ENCODE peak calls at places on chromosomes 13 and 19, in four cellular contexts. F, P, M and N are unnamed samples.

GRCh38 chr13:49342404-49342803 is 94.7 kb downstream of the CDADC1 start:
- DNase-seq in F (no peak), P (no peak), M (no peak), N (no peak)

GRCh38 chr19:19860756-19861390 is 4.8 kb upstream of the ZNF253 start:
- DNase-seq in F (no peak), P (no peak), M (peak), N (peak)

GRCh38 chr13:20390526-20391175 is 135.0 kb downstream of the CRYL1 start:
- DNase-seq in P (no peak), M (no peak), F (no peak), N (no peak)

GRCh38 chr19:7426986-7427385 is 61.8 kb downstream of the PEX11G start:
- DNase-seq in F (no peak), P (no peak), M (no peak), N (no peak)

GRCh38 chr19:48490980-48491792 is 20.4 kb downstream of the LMTK3 start:
- DNase-seq in F (no peak), M (peak), P (no peak), N (no peak)

GRCh38 chr13:43036386-43037220 is 13.2 kb downstream of the DNAJC15 start:
- DNase-seq in P (no peak), M (no peak), F (no peak), N (no peak)

GRCh38 chr13:30892966-30893365 is 13.1 kb upstream of the MEDAG start:
- DNase-seq in P (peak), M (peak), F (no peak), N (no peak)

GRCh38 chr19:12948597-12949362 is 3.1 kb downstream of the RAD23A start:
- DNase-seq in P (no peak), F (no peak), M (no peak), N (no peak)

GRCh38 chr13:22095794-22096193 is 424.9 kb downstream of the FGF9 start:
- DNase-seq in P (no peak), M (no peak), F (no peak), N (no peak)

GRCh38 chr19:1624458-1624857 is 19.2 kb upstream of the UQCR11 start:
- DNase-seq in F (peak), P (peak), M (peak), N (no peak)

GRCh38 chr19:54325631-54326030 is 12.7 kb upstream of the LILRA5 start:
- DNase-seq in P (no peak), M (no peak), F (no peak), N (no peak)
- TF ChIP-seq CTCF in P (no peak), M (no peak), F (no peak), N (no peak)

GRCh38 chr19:50536662-50537305 is 23.1 kb upstream of the ASPDH start:
- DNase-seq in F (no peak), M (no peak), P (no peak), N (no peak)
- TF ChIP-seq CTCF in F (no peak), M (no peak), P (no peak), N (peak)

GRCh38 chr13:94431569-94431968 is 47.9 kb downstream of the DCT start:
- DNase-seq in P (no peak), M (no peak), F (no peak), N (no peak)
- TF ChIP-seq CTCF in P (no peak), M (peak), F (no peak), N (no peak)

GRCh38 chr19:4557186-4557970 is 2.1 kb downstream of the SEMA6B start:
- DNase-seq in M (no peak), P (peak), F (peak), N (no peak)
- TF ChIP-seq CTCF in M (peak), P (peak), F (no peak), N (peak)

GRCh38 chr13:80337706-80338105 is 3.2 kb downstream of the SPRY2 start:
- DNase-seq in M (no peak), P (no peak), F (no peak), N (no peak)

GRCh38 chr13:80340643-80341097 is 256 bp downstream of the SPRY2 start:
- DNase-seq in P (peak), M (no peak), F (no peak), N (peak)

GRCh38 chr13:80339578-80339840 is 1.4 kb downstream of the SPRY2 start:
- DNase-seq in F (no peak), P (no peak), M (no peak), N (peak)

GRCh38 chr13:80339841-80340642 is 884 bp downstream of the SPRY2 start:
- DNase-seq in F (peak), M (peak), P (peak), N (peak)

GRCh38 chr13:80338781-80339577 is 1.9 kb downstream of the SPRY2 start:
- DNase-seq in P (peak), F (peak), M (peak), N (peak)
- TF ChIP-seq CTCF in P (no peak), F (no peak), M (peak), N (peak)

GRCh38 chr19:58408152-58409009 is at the start of gene ZNF584:
- DNase-seq in F (peak), M (peak), P (peak), N (peak)
- TF ChIP-seq CTCF in F (no peak), M (peak), P (no peak), N (peak)

GRCh38 chr13:100594731-100595130 is 6.1 kb upstream of the GGACT start:
- DNase-seq in M (peak), F (no peak), P (no peak), N (no peak)
- TF ChIP-seq CTCF in M (peak), F (peak), P (no peak), N (peak)

GRCh38 chr13:91314888-91315287 is 32.6 kb upstream of the MIR17HG start:
- DNase-seq in P (no peak), M (no peak), F (no peak), N (no peak)

GRCh38 chr13:91312324-91312723 is 35.2 kb upstream of the MIR17HG start:
- DNase-seq in P (no peak), F (no peak), M (no peak), N (no peak)

GRCh38 chr13:91311491-91311890 is 36.0 kb upstream of the MIR17HG start:
- DNase-seq in M (no peak), F (no peak), P (no peak), N (no peak)

GRCh38 chr13:91313581-91313980 is 33.9 kb upstream of the MIR17HG start:
- DNase-seq in M (no peak), F (no peak), P (no peak), N (no peak)

GRCh38 chr13:91313103-91313502 is 34.4 kb upstream of the MIR17HG start:
- DNase-seq in F (no peak), P (no peak), M (peak), N (no peak)
- TF ChIP-seq CTCF in F (peak), P (no peak), M (peak), N (peak)

DNA sequence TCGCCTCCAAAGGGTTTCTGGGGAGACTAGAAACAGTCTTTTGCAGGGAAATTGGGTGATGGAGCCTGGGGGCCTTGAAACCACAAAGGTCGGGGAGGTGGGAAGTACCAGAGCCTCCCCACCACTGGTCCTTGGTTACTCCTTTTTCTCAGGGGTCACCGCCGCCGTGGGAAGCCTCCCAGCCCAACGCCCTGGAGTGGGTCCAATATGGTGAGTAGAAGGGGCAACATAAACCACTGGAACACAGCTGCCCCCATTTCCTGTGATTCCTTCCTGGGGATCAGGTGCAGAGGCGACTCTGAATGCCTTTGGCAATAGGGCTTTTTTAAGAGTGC is 5.8 kb downstream of the PGLYRP1 start:
- DNase-seq in M (no peak), F (no peak), P (no peak), N (no peak)
- TF ChIP-seq CTCF in M (no peak), F (peak), P (no peak), N (no peak)

GRCh38 chr19:18776288-18776594 is 14.9 kb downstream of the COMP start:
- DNase-seq in P (no peak), M (no peak), F (no peak), N (no peak)
- TF ChIP-seq CTCF in P (no peak), M (peak), F (no peak), N (peak)